ENCODE peak calls at places on chromosome 13, in eight cellular contexts. P is IMR-90; C is activated CD8-positive, alpha-beta T cell treated with anti-CD3 and anti-CD28 coated beads for 36 hours; Q is Peyer's patch; D is mammary epithelial cell; E is fibroblast of lung; J is lung; Z is GM13976. B is an unnamed sample.

GRCh38 chr13:54185101-54185500 is 1156.5 kb downstream of the OLFM4 start:
- DNase-seq in P (no peak), C (no peak), Q (no peak), D (no peak), E (no peak), J (no peak), Z (no peak), B (no peak)

GRCh38 chr13:75870397-75870801 is 234.3 kb downstream of the LMO7 start:
- DNase-seq in P (peak), C (peak), Q (no peak), D (no peak), E (peak), J (no peak), Z (peak), B (no peak)

GRCh38 chr13:61142506-61142905 is 273.1 kb downstream of the PCDH20 start:
- DNase-seq in P (no peak), C (no peak), Q (no peak), D (no peak), E (no peak), J (no peak), Z (no peak), B (no peak)

GRCh38 chr13:45040626-45041025 is 51.3 kb downstream of the GPALPP1 start:
- DNase-seq in P (no peak), C (no peak), Q (no peak), D (no peak), E (peak), J (no peak), Z (no peak), B (no peak)

GRCh38 chr13:113917523-113918371 is 53.9 kb upstream of the GAS6 start:
- DNase-seq in P (no peak), C (no peak), Q (no peak), D (no peak), E (no peak), J (peak), Z (no peak), B (no peak)

GRCh38 chr13:98792321-98792720 is 39.8 kb upstream of the SLC15A1 start:
- DNase-seq in P (no peak), C (no peak), Q (peak), D (no peak), E (no peak), J (no peak), Z (no peak), B (no peak)

GRCh38 chr13:44415815-44416214 is 42.2 kb downstream of the SERP2 start:
- DNase-seq in P (no peak), C (no peak), Q (no peak), D (no peak), E (no peak), J (no peak), Z (no peak), B (no peak)

GRCh38 chr13:100564444-100565223 is 24.0 kb downstream of the GGACT start:
- DNase-seq in P (no peak), C (no peak), Q (no peak), D (no peak), E (no peak), J (no peak), Z (no peak), B (no peak)

GRCh38 chr13:44719857-44720671 is 143.9 kb upstream of the TSC22D1 start:
- DNase-seq in P (peak), C (no peak), Q (no peak), D (no peak), E (peak), J (no peak), Z (no peak), B (no peak)

GRCh38 chr13:78409172-78409571 is 194.2 kb downstream of the POU4F1 start:
- DNase-seq in P (no peak), C (no peak), Q (no peak), D (no peak), E (no peak), J (no peak), Z (no peak), B (no peak)

GRCh38 chr13:46778879-46779278 is 18.1 kb downstream of the ESD start:
- DNase-seq in P (peak), C (no peak), Q (no peak), D (no peak), E (peak), J (no peak), Z (no peak), B (no peak)

GRCh38 chr13:33132644-33133440 is 116.6 kb downstream of the KL start:
- DNase-seq in P (peak), C (no peak), Q (no peak), D (no peak), E (peak), J (no peak), Z (no peak), B (no peak)

GRCh38 chr13:94123543-94123942 is 355.9 kb downstream of the DCT start:
- DNase-seq in P (no peak), C (no peak), Q (no peak), D (no peak), E (no peak), J (no peak), Z (no peak), B (no peak)

DNA sequence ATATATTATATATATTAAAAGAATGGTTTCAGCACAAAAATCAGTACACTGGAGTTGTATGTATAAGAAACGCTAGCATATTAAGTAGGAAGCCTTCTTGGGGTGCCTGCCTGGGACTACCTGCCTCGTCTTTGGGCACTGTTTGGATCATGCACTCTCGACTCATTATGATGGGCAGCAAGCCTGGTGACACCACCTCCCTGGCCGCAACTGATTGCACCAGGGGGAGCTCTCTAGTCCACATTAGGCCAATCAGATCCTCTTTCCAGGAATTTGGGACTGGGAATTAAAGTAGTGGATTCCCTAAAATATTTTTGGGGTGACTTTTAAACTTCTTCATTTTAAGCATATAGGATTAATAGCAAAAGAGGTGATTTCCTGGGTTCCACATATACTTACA is 56.0 kb upstream of the RGCC start:
- DNase-seq in P (no peak), C (no peak), Q (no peak), D (no peak), E (no peak), J (no peak), Z (no peak), B (no peak)
- TF ChIP-seq CTCF in P (no peak), C (no peak), Q (no peak), D (no peak), E (no peak), J (no peak), Z (no peak), B (no peak)

DNA sequence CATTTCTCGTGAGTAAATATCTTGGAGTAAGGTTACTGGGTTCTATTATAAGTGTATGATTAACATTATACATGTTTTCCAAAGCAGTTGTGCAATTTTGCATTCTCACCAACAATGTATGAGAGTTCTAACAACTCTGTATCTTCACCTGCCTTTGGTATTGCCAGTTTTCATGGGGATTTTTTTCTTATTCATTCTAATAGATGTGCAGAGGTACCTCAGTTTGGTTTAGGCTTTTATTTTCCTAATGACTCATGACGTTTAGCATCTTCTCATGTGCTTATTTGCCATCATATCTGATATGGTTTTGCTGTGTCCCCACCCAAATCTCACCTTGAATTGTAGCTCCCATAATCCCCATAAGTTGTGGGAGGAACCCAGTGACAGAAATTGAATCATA is 7.7 kb upstream of the NUDT15 start:
- DNase-seq in P (no peak), C (no peak), Q (no peak), D (no peak), E (no peak), J (no peak), Z (no peak), B (no peak)
- TF ChIP-seq CTCF in P (no peak), C (no peak), Q (no peak), D (no peak), E (no peak), J (no peak), Z (no peak), B (no peak)

GRCh38 chr13:87274209-87274819 is 396.9 kb upstream of the SLITRK5 start:
- DNase-seq in P (peak), C (peak), Q (peak), D (peak), E (peak), J (peak), Z (peak), B (no peak)
- TF ChIP-seq CTCF in P (peak), C (peak), Q (peak), D (peak), E (peak), J (no peak), Z (peak), B (no peak)

DNA sequence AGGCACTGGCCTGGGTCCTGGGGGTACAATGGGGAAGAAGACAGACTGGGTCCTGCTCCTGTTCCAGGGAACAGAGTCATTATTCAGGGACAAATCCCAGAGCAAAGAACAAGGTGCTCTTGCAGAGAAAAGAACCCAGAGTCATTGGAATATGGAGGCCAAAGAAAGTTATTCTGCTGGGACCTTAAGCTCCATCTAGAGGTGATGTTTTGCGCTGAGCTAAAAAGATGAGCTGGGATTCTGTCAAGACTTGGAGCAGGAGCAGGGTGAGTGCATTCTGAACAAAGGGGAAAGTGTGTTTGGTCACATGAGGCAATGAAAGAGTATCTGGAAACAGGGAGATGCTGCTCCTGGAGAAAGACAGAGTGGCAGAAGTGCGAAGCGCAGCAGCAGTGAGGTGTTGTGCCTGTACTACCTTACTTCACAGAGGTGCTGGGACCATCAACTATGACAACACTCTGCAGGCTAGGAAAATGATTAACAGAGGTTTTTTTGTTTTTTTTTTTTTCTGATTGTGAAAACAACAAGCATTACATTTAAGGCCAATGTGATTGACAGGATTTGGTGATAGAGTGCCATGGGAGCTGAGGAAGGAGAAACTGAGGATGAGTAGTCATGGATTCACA is 95.3 kb upstream of the TNFSF11 start:
- DNase-seq in P (peak), C (no peak), Q (no peak), D (peak), E (peak), J (no peak), Z (peak), B (no peak)
- TF ChIP-seq CTCF in P (peak), C (peak), Q (peak), D (peak), E (peak), J (no peak), Z (peak), B (no peak)

GRCh38 chr13:67168384-67168783 is 61.8 kb downstream of the PCDH9 start:
- DNase-seq in P (no peak), C (no peak), Q (no peak), D (no peak), E (no peak), J (no peak), Z (no peak), B (no peak)
- TF ChIP-seq CTCF in P (no peak), C (no peak), Q (no peak), D (no peak), E (no peak), J (no peak), Z (no peak), B (no peak)

GRCh38 chr13:35961461-35962220 is 169.5 kb downstream of the DCLK1 start:
- DNase-seq in P (peak), C (no peak), Q (no peak), D (no peak), E (peak), J (no peak), Z (no peak), B (no peak)
- TF ChIP-seq CTCF in P (no peak), C (no peak), Q (no peak), D (peak), E (peak), J (no peak), Z (no peak), B (no peak)

GRCh38 chr13:63092461-63092860 is 1676.8 kb upstream of the PCDH20 start:
- DNase-seq in P (peak), C (no peak), Q (no peak), D (no peak), E (no peak), J (no peak), Z (no peak), B (no peak)
- TF ChIP-seq CTCF in P (no peak), C (no peak), Q (no peak), D (no peak), E (no peak), J (no peak), Z (no peak), B (no peak)

GRCh38 chr13:23467048-23467931 is 33.8 kb upstream of the SACS start:
- DNase-seq in P (peak), C (no peak), Q (no peak), D (no peak), E (peak), J (no peak), Z (no peak), B (no peak)
- TF ChIP-seq CTCF in P (no peak), C (peak), Q (no peak), D (no peak), E (no peak), J (no peak), Z (no peak), B (peak)

B was measured in natural killer cell.